ENCODE peak calls at places on chromosomes 12 and 14, in six cellular contexts. One of them, this sample, is unnamed.

GRCh38 chr12:26806556-26806955 is 26.4 kb downstream of the ITPR2 start:
- DNase-seq in mammary epithelial cell: no peak
- DNase-seq in lower lobe of right lung: no peak
- DNase-seq in upper lobe of left lung: no peak
- DNase-seq in AG04450: no peak
- DNase-seq in stomach: no peak
- DNase-seq in this sample: no peak

GRCh38 chr12:93173178-93173957 is 204.4 kb upstream of the NUDT4 start:
- DNase-seq in mammary epithelial cell: no peak
- DNase-seq in AG04450: no peak
- DNase-seq in stomach: no peak
- DNase-seq in lower lobe of right lung: no peak
- DNase-seq in upper lobe of left lung: no peak
- DNase-seq in this sample: no peak

GRCh38 chr12:68234140-68234539 is 8.5 kb upstream of the IL26 start:
- DNase-seq in upper lobe of left lung: no peak
- DNase-seq in lower lobe of right lung: no peak
- DNase-seq in mammary epithelial cell: no peak
- DNase-seq in AG04450: no peak
- DNase-seq in stomach: no peak
- DNase-seq in this sample: no peak

GRCh38 chr12:124713436-124714082 is 146.1 kb upstream of the NCOR2 start:
- DNase-seq in mammary epithelial cell: no peak
- DNase-seq in stomach: peak; percentile 36
- DNase-seq in AG04450: no peak
- DNase-seq in upper lobe of left lung: peak; percentile 47
- DNase-seq in lower lobe of right lung: no peak
- DNase-seq in this sample: no peak

GRCh38 chr12:50686406-50686805 is 77.5 kb upstream of the ATF1 start:
- DNase-seq in stomach: peak; percentile 46
- DNase-seq in upper lobe of left lung: no peak
- DNase-seq in lower lobe of right lung: no peak
- DNase-seq in AG04450: no peak
- DNase-seq in mammary epithelial cell: no peak
- DNase-seq in this sample: no peak

GRCh38 chr14:104425171-104425681 is 154.3 kb upstream of the C14orf180 start:
- DNase-seq in stomach: no peak
- DNase-seq in upper lobe of left lung: no peak
- DNase-seq in AG04450: no peak
- DNase-seq in lower lobe of right lung: no peak
- DNase-seq in mammary epithelial cell: no peak
- DNase-seq in this sample: no peak

GRCh38 chr14:100387450-100387849 is 64.3 kb downstream of the SLC25A47 start:
- DNase-seq in stomach: no peak
- DNase-seq in AG04450: no peak
- DNase-seq in upper lobe of left lung: no peak
- DNase-seq in lower lobe of right lung: no peak
- DNase-seq in mammary epithelial cell: no peak
- DNase-seq in this sample: no peak

GRCh38 chr12:112868459-112869041 is 38.2 kb upstream of the OAS1 start:
- DNase-seq in AG04450: no peak
- DNase-seq in upper lobe of left lung: no peak
- DNase-seq in stomach: no peak
- DNase-seq in lower lobe of right lung: no peak
- DNase-seq in mammary epithelial cell: peak; percentile 20
- DNase-seq in this sample: no peak

GRCh38 chr12:66877886-66878285 is 199.0 kb upstream of the GRIP1 start:
- DNase-seq in stomach: no peak
- DNase-seq in upper lobe of left lung: no peak
- DNase-seq in mammary epithelial cell: no peak
- DNase-seq in AG04450: no peak
- DNase-seq in lower lobe of right lung: no peak
- DNase-seq in this sample: no peak

GRCh38 chr14:93655078-93655750 is 133.1 kb downstream of the PRIMA1 start:
- DNase-seq in AG04450: no peak
- DNase-seq in upper lobe of left lung: no peak
- DNase-seq in stomach: no peak
- DNase-seq in mammary epithelial cell: peak; percentile 40
- DNase-seq in lower lobe of right lung: no peak
- DNase-seq in this sample: peak; percentile 30

GRCh38 chr14:49863483-49864262 is 11.1 kb upstream of the NEMF start:
- DNase-seq in lower lobe of right lung: no peak
- DNase-seq in upper lobe of left lung: no peak
- DNase-seq in AG04450: no peak
- DNase-seq in stomach: no peak
- DNase-seq in mammary epithelial cell: no peak
- DNase-seq in this sample: no peak

GRCh38 chr12:14239935-14240872 is 125.3 kb upstream of the ATF7IP start:
- DNase-seq in lower lobe of right lung: peak; percentile 62
- DNase-seq in stomach: no peak
- DNase-seq in upper lobe of left lung: peak; percentile 51
- DNase-seq in AG04450: no peak
- DNase-seq in mammary epithelial cell: no peak
- DNase-seq in this sample: peak; percentile 83

GRCh38 chr12:115433014-115433634 is 749.1 kb upstream of the TBX3 start:
- DNase-seq in upper lobe of left lung: no peak
- DNase-seq in mammary epithelial cell: peak; percentile 6
- DNase-seq in AG04450: no peak
- DNase-seq in stomach: no peak
- DNase-seq in lower lobe of right lung: no peak
- DNase-seq in this sample: no peak

GRCh38 chr12:115438314-115438713 is 754.3 kb upstream of the TBX3 start:
- DNase-seq in upper lobe of left lung: no peak
- DNase-seq in AG04450: no peak
- DNase-seq in stomach: no peak
- DNase-seq in mammary epithelial cell: no peak
- DNase-seq in lower lobe of right lung: no peak
- DNase-seq in this sample: no peak

GRCh38 chr12:115440438-115440837 is 756.5 kb upstream of the TBX3 start:
- DNase-seq in upper lobe of left lung: peak; percentile 37
- DNase-seq in mammary epithelial cell: peak; percentile 37
- DNase-seq in stomach: peak; percentile 42
- DNase-seq in lower lobe of right lung: no peak
- DNase-seq in AG04450: no peak
- DNase-seq in this sample: no peak

GRCh38 chr12:115439008-115439601 is 755.1 kb upstream of the TBX3 start:
- DNase-seq in lower lobe of right lung: no peak
- DNase-seq in upper lobe of left lung: no peak
- DNase-seq in AG04450: no peak
- DNase-seq in stomach: no peak
- DNase-seq in mammary epithelial cell: no peak
- DNase-seq in this sample: no peak

DNA sequence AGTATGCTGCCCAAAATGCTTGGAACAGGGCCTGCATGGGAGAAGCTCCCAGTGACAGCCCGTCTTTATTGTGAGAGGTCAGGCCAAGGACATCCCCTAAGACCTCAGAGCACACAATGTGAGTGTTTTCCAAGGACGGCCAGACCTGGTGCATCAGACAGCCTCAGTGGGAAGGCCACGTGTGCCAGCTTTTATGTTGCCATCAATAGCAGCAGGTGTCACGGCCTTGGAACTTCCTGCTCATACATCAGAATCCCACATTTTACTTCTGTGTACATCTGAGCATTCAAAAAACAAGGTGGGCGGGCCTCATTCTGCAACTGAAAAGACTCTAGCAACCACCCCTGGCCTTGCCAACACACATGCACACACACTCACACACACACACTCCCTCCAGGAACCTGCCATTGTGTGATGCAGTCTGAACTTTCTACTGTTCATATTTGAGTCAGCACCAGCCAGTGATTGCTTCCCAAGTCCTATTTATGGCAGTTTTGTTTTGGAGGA is 753.1 kb upstream of the TBX3 start:
- DNase-seq in lower lobe of right lung: no peak
- DNase-seq in upper lobe of left lung: no peak
- DNase-seq in mammary epithelial cell: no peak
- DNase-seq in AG04450: no peak
- DNase-seq in stomach: no peak
- DNase-seq in this sample: no peak
- TF ChIP-seq CTCF in lower lobe of right lung: no peak
- TF ChIP-seq CTCF in upper lobe of left lung: no peak
- TF ChIP-seq CTCF in mammary epithelial cell: no peak
- TF ChIP-seq CTCF in AG04450: no peak
- TF ChIP-seq CTCF in stomach: no peak
- TF ChIP-seq CTCF in this sample: no peak

GRCh38 chr14:101825797-101826196 is 64.3 kb downstream of the PPP2R5C start:
- DNase-seq in lower lobe of right lung: no peak
- DNase-seq in mammary epithelial cell: no peak
- DNase-seq in stomach: no peak
- DNase-seq in AG04450: no peak
- DNase-seq in upper lobe of left lung: no peak
- DNase-seq in this sample: no peak

GRCh38 chr14:101823511-101824120 is 62.1 kb downstream of the PPP2R5C start:
- DNase-seq in stomach: peak; percentile 49
- DNase-seq in upper lobe of left lung: no peak
- DNase-seq in lower lobe of right lung: no peak
- DNase-seq in mammary epithelial cell: no peak
- DNase-seq in AG04450: no peak
- DNase-seq in this sample: no peak

GRCh38 chr14:101826359-101826758 is 64.8 kb downstream of the PPP2R5C start:
- DNase-seq in mammary epithelial cell: no peak
- DNase-seq in upper lobe of left lung: no peak
- DNase-seq in AG04450: no peak
- DNase-seq in stomach: no peak
- DNase-seq in lower lobe of right lung: no peak
- DNase-seq in this sample: no peak

GRCh38 chr14:101823081-101823480 is 61.6 kb downstream of the PPP2R5C start:
- DNase-seq in stomach: no peak
- DNase-seq in upper lobe of left lung: no peak
- DNase-seq in lower lobe of right lung: no peak
- DNase-seq in mammary epithelial cell: no peak
- DNase-seq in AG04450: no peak
- DNase-seq in this sample: no peak

DNA sequence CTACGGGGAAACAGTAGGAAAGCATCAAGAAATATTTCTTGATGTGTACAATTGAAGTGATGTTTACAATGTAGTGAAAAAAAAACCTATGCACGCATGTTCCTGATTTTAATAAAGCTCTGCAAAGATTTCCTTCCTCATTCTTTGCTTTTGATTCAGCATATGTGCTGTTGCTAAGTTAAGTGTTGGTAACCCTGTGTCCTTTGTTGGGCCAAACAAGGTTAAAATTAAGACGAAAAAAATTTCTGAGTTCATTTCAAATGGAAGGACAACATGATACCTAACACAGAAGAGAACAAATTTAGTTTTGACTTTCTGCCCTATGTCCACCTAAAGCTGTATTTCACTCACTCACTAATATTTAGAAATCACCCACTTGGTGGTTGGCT is 62.8 kb downstream of the PPP2R5C start:
- DNase-seq in mammary epithelial cell: no peak
- DNase-seq in stomach: no peak
- DNase-seq in lower lobe of right lung: no peak
- DNase-seq in AG04450: no peak
- DNase-seq in upper lobe of left lung: no peak
- DNase-seq in this sample: no peak
- H3K4me3 ChIP-seq in mammary epithelial cell: no peak overlapping the region
- H3K4me3 ChIP-seq in stomach: peak overlapping the region; percentile 20
- H3K4me3 ChIP-seq in lower lobe of right lung: peak overlapping the region; percentile 34
- H3K4me3 ChIP-seq in AG04450: no peak overlapping the region
- H3K4me3 ChIP-seq in upper lobe of left lung: peak overlapping the region; percentile 30
- H3K4me3 ChIP-seq in this sample: no peak overlapping the region

GRCh38 chr12:5047729-5048128 is 4.0 kb downstream of the KCNA5 start:
- DNase-seq in upper lobe of left lung: no peak
- DNase-seq in lower lobe of right lung: no peak
- DNase-seq in stomach: no peak
- DNase-seq in AG04450: no peak
- DNase-seq in mammary epithelial cell: no peak
- DNase-seq in this sample: no peak
- H3K27ac ChIP-seq in upper lobe of left lung: no peak overlapping the region
- H3K27ac ChIP-seq in lower lobe of right lung: no peak overlapping the region
- H3K27ac ChIP-seq in stomach: peak overlapping the region; percentile 80
- H3K27ac ChIP-seq in AG04450: no peak overlapping the region
- H3K27ac ChIP-seq in mammary epithelial cell: no peak overlapping the region
- H3K27ac ChIP-seq in this sample: no peak overlapping the region

DNA sequence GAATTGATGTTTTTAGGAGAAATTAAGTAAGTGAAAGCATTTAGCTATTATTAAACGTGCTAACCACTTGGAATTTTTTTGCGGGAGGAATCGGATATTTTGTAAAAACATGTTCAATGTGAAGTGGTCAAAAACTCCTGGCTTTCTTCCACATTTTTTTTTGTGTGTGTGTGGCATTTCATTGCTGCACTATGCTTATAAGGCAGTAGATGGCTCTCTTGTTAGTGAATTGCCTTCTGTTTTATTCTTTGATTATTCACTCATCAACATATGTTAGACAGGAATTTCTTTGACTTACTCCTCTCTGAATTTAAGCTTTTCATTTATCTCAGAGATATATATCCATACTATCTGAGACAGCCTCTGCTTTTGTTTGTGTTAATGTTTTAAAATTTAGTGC is 71.3 kb downstream of the DERA start:
- DNase-seq in lower lobe of right lung: no peak
- DNase-seq in AG04450: no peak
- DNase-seq in mammary epithelial cell: peak; percentile 21
- DNase-seq in stomach: no peak
- DNase-seq in upper lobe of left lung: no peak
- DNase-seq in this sample: no peak
- TF ChIP-seq CTCF in lower lobe of right lung: peak; percentile 44
- TF ChIP-seq CTCF in AG04450: peak; percentile 71
- TF ChIP-seq CTCF in mammary epithelial cell: peak; percentile 50
- TF ChIP-seq CTCF in stomach: no peak
- TF ChIP-seq CTCF in upper lobe of left lung: no peak
- TF ChIP-seq CTCF in this sample: peak; percentile 1

DNA sequence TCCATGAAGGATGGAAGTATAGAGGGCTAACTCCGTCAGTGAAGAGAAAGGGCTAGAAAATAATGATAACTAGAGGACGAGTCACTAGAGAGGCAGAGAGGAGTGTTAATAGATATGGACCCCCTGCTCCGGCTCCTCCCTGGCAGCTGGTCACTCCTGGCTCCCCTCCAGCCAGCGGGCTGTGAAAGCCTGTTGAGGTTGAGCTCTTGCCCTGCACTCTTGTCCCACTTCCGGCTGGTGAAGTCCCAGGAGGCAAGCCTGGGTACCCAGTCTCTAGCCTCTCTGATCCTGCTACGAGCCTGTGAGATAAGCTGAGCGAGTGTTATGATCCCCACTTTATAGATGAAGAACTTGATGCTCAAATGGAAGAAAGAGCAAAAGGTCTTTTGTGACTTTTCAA is 90.3 kb downstream of the RFX4 start:
- DNase-seq in AG04450: no peak
- DNase-seq in stomach: no peak
- DNase-seq in mammary epithelial cell: no peak
- DNase-seq in lower lobe of right lung: no peak
- DNase-seq in upper lobe of left lung: no peak
- DNase-seq in this sample: no peak
- H3K4me3 ChIP-seq in AG04450: no peak overlapping the region
- H3K4me3 ChIP-seq in stomach: no peak overlapping the region
- H3K4me3 ChIP-seq in mammary epithelial cell: no peak overlapping the region
- H3K4me3 ChIP-seq in lower lobe of right lung: no peak overlapping the region
- H3K4me3 ChIP-seq in upper lobe of left lung: no peak overlapping the region
- H3K4me3 ChIP-seq in this sample: no peak overlapping the region

DNA sequence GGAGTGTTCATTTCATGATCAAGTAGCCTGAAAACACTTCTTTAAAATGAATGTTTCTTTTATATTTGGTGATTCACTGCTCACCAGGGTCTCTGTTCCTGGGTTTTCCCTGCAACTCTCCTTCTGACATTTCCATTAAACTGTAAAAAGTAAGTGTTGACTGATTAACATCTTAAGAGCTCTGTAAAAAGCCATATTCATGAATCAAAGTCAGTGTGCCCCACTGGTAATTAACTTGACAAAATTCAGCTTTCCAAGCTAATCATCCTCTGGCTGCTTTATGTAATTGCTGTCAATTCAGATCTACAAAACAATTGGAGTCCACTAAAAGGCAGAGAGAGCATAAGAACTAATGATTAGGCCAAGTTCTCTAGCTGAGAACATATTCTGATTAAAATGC is 41.6 kb downstream of the CNTN1 start:
- DNase-seq in lower lobe of right lung: no peak
- DNase-seq in upper lobe of left lung: no peak
- DNase-seq in AG04450: no peak
- DNase-seq in mammary epithelial cell: no peak
- DNase-seq in stomach: no peak
- DNase-seq in this sample: no peak
- H3K27ac ChIP-seq in lower lobe of right lung: no peak overlapping the region
- H3K27ac ChIP-seq in upper lobe of left lung: no peak overlapping the region
- H3K27ac ChIP-seq in AG04450: no peak overlapping the region
- H3K27ac ChIP-seq in mammary epithelial cell: no peak overlapping the region
- H3K27ac ChIP-seq in stomach: no peak overlapping the region
- H3K27ac ChIP-seq in this sample: no peak overlapping the region